ENCODE peak calls at places on chromosomes 7 and 10, in four cellular contexts. M, K, A and Z are unnamed samples.
A peak's percentile ranks its signal among the peaks of the same experiment; 100 is the strongest.

GRCh38 chr7:67341153-67341768 is 344.6 kb downstream of the TYW1 start:
- DNase-seq in M (no peak), K (no peak), A (no peak), Z (no peak)

GRCh38 chr7:107355616-107356015 is 114.2 kb upstream of the GPR22 start:
- DNase-seq in A (no peak), M (peak; percentile 74), K (no peak), Z (peak; percentile 27)

GRCh38 chr7:147048864-147049263 is 932.3 kb downstream of the CNTNAP2 start:
- DNase-seq in A (no peak), M (no peak), K (no peak), Z (no peak)

GRCh38 chr7:80711521-80711920 is 73.1 kb downstream of the CD36 start:
- DNase-seq in K (no peak), M (peak; percentile 53), A (no peak), Z (no peak)

GRCh38 chr10:1233031-1233430 is 176.8 kb downstream of the WDR37 start:
- DNase-seq in A (no peak), M (no peak), K (no peak), Z (no peak)

GRCh38 chr10:133258818-133259602 is 17.7 kb downstream of the ADAM8 start:
- DNase-seq in A (peak; percentile 79), K (no peak), M (peak; percentile 99), Z (peak; percentile 96)

GRCh38 chr7:101708223-101708622 is 79.1 kb upstream of the MYL10 start:
- DNase-seq in K (no peak), A (no peak), M (no peak), Z (no peak)

GRCh38 chr7:100091411-100092181 is 2.8 kb downstream of the COPS6 start:
- DNase-seq in K (no peak), A (no peak), M (no peak), Z (no peak)

GRCh38 chr7:92671502-92672169 is 81.4 kb upstream of the FAM133B start:
- DNase-seq in A (no peak), K (no peak), M (no peak), Z (no peak)

GRCh38 chr7:28318126-28318762 is 94.1 kb upstream of the CREB5 start:
- DNase-seq in A (no peak), M (no peak), K (no peak), Z (no peak)

GRCh38 chr10:132429281-132430230 is 32.6 kb downstream of the PWWP2B start:
- DNase-seq in M (no peak), K (no peak), A (no peak), Z (no peak)

GRCh38 chr7:134823400-134823799 is 44.0 kb downstream of the CALD1 start:
- DNase-seq in M (peak; percentile 91), K (no peak), A (no peak), Z (peak; percentile 82)

GRCh38 chr10:110783509-110784103 is 88.1 kb upstream of the PDCD4 start:
- DNase-seq in A (no peak), K (no peak), M (no peak), Z (no peak)